ENCODE peak calls at places on chromosomes 4 and X, in ten cellular contexts. V is testis; F is SW 1271; U is NCI-H2171 treated with DMSO at 0.1 percent for 48 hours; H is endothelial cell; S is substantia nigra; A is neural progenitor cell; O is upper lobe of right lung; M is activated T-helper 1 cell treated with anti-CD3 and anti-CD28 coated beads, Interleukin-2, amount 50 U/mL, for 16 hours; J is PC-9. P is an unnamed sample.
A peak's percentile ranks its signal among the peaks of the same experiment; 100 is the strongest.

GRCh38 chrX:97602465-97603258 is 719.0 kb downstream of the RPA4 start:
- DNase-seq in V (no peak), F (no peak), U (no peak), H (no peak), S (no peak), A (no peak), O (no peak), M (no peak), J (no peak), P (no peak)

GRCh38 chr4:768995-769394 is 56.9 kb downstream of the CPLX1 start:
- DNase-seq in V (no peak), F (no peak), U (no peak), H (no peak), S (no peak), A (no peak), O (no peak), M (no peak), J (no peak), P (no peak)

GRCh38 chrX:103356897-103357296 is 591 bp downstream of the TCEAL9 start:
- DNase-seq in V (peak; percentile 37), F (no peak), U (no peak), H (peak; percentile 15), S (peak; percentile 3), A (peak; percentile 31), O (no peak), M (no peak), J (no peak), P (peak; percentile 25)

GRCh38 chr4:101205878-101206277 is 141.4 kb downstream of the PPP3CA start:
- DNase-seq in V (no peak), F (no peak), U (no peak), H (no peak), S (no peak), A (no peak), O (no peak), M (peak; percentile 5), J (no peak), P (no peak)

GRCh38 chrX:13778916-13779315 is 38.0 kb downstream of the GPM6B start:
- DNase-seq in V (no peak), F (no peak), U (no peak), H (peak; percentile 4), S (no peak), A (peak; percentile 24), O (no peak), M (no peak), J (no peak), P (no peak)

GRCh38 chrX:110310896-110311295 is 7.0 kb downstream of the AMMECR1 start:
- DNase-seq in V (no peak), F (no peak), U (no peak), H (no peak), S (no peak), A (no peak), O (no peak), M (peak; percentile 2), J (no peak), P (no peak)

GRCh38 chr4:133802741-133803140 is 398.8 kb downstream of the PABPC4L start:
- DNase-seq in V (no peak), F (no peak), U (no peak), H (no peak), S (no peak), A (no peak), O (no peak), M (no peak), J (no peak), P (no peak)

GRCh38 chr4:184693056-184693455 is 40.8 kb downstream of the CENPU start:
- DNase-seq in V (no peak), F (no peak), U (no peak), H (no peak), S (no peak), A (no peak), O (no peak), M (no peak), J (no peak), P (no peak)

GRCh38 chrX:152853986-152854385 is 23.1 kb downstream of the NSDHL start:
- DNase-seq in V (no peak), F (no peak), U (no peak), H (no peak), S (no peak), A (no peak), O (no peak), M (no peak), J (no peak), P (no peak)

GRCh38 chr4:23828779-23829178 is 61.1 kb downstream of the PPARGC1A start:
- DNase-seq in V (no peak), F (no peak), U (no peak), H (no peak), S (no peak), A (no peak), O (no peak), M (no peak), J (no peak), P (no peak)

GRCh38 chrX:42714981-42715688 is 62.8 kb downstream of the PPP1R2C start:
- DNase-seq in V (peak; percentile 63), F (no peak), U (peak; percentile 71), H (peak; percentile 41), S (peak; percentile 60), A (peak; percentile 85), O (peak; percentile 71), M (peak; percentile 20), J (peak; percentile 6), P (peak; percentile 86)

GRCh38 chr4:86965019-86965976 is 30.5 kb downstream of the AFF1 start:
- DNase-seq in V (no peak), F (no peak), U (no peak), H (no peak), S (no peak), A (peak; percentile 33), O (no peak), M (no peak), J (no peak), P (no peak)

GRCh38 chrX:37378399-37378798 is 29.2 kb downstream of the PRRG1 start:
- DNase-seq in V (no peak), F (no peak), U (peak; percentile 2), H (no peak), S (no peak), A (peak; percentile 5), O (no peak), M (no peak), J (no peak), P (no peak)

GRCh38 chrX:150899191-150899757 is 806 bp upstream of the CD99L2 start:
- DNase-seq in V (peak; percentile 37), F (no peak), U (peak; percentile 23), H (peak; percentile 22), S (peak; percentile 40), A (peak; percentile 65), O (peak; percentile 67), M (no peak), J (peak; percentile 31), P (peak; percentile 54)